ENCODE peak calls at places on chromosomes 3 and 15, in six cellular contexts. B is GDM1; Y is sigmoid colon; M is NCI-H69; R is activated CD4-positive, alpha-beta T cell treated with anti-CD3 and anti-CD28 coated beads, Interleukin-2, amount 10 ng/mL, durations not matched to agents 7 days and 5 days; S is effector CD4-positive, alpha-beta T cell. A is an unnamed sample.

GRCh38 chr15:101391981-101392566 is 97.0 kb upstream of the SNRPA1 start:
- DNase-seq in B (no peak), Y (no peak), M (no peak), R (no peak), S (no peak), A (peak; percentile 35)

GRCh38 chr3:101938262-101938847 is 89.0 kb downstream of the NFKBIZ start:
- DNase-seq in B (no peak), Y (no peak), M (no peak), R (no peak), S (no peak), A (no peak)

GRCh38 chr15:71013446-71013845 is 101.8 kb upstream of the THSD4 start:
- DNase-seq in B (no peak), Y (no peak), M (no peak), R (no peak), S (no peak), A (no peak)

GRCh38 chr3:125212509-125213372 is at the start of gene SLC12A8:
- DNase-seq in B (no peak), Y (no peak), M (peak; percentile 18), R (no peak), S (no peak), A (no peak)

GRCh38 chr15:94174399-94174802 is 57.0 kb upstream of the MCTP2 start:
- DNase-seq in B (peak; percentile 60), Y (no peak), M (no peak), R (no peak), S (no peak), A (no peak)

GRCh38 chr3:58874795-58875194 is 175.0 kb downstream of the CFAP20DC start:
- DNase-seq in B (no peak), Y (no peak), M (no peak), R (no peak), S (no peak), A (no peak)

GRCh38 chr3:95028688-95029087 is 965.8 kb downstream of the NSUN3 start:
- DNase-seq in B (no peak), Y (no peak), M (peak; percentile 74), R (no peak), S (no peak), A (no peak)

GRCh38 chr3:11534011-11534782 is 109.5 kb downstream of the VGLL4 start:
- DNase-seq in B (no peak), Y (peak; percentile 56), M (peak; percentile 53), R (no peak), S (no peak), A (peak; percentile 71)

GRCh38 chr15:69311319-69311721 is 12.6 kb downstream of the PAQR5 start:
- DNase-seq in B (no peak), Y (no peak), M (no peak), R (no peak), S (no peak), A (peak; percentile 23)

GRCh38 chr3:153835540-153835939 is 285.6 kb upstream of the ARHGEF26 start:
- DNase-seq in B (no peak), Y (no peak), M (peak; percentile 18), R (no peak), S (no peak), A (no peak)

GRCh38 chr3:58321791-58322190 is 10.9 kb upstream of the PXK start:
- DNase-seq in B (no peak), Y (peak; percentile 18), M (no peak), R (no peak), S (no peak), A (no peak)

GRCh38 chr3:66066963-66067617 is 28.4 kb upstream of the MAGI1 start:
- DNase-seq in B (no peak), Y (no peak), M (no peak), R (no peak), S (no peak), A (no peak)

GRCh38 chr15:58546635-58547627 is 115.1 kb downstream of the LIPC start:
- DNase-seq in B (no peak), Y (no peak), M (peak; percentile 44), R (no peak), S (no peak), A (peak; percentile 91)

GRCh38 chr3:57803647-57804081 is 47.6 kb downstream of the SLMAP start:
- DNase-seq in B (no peak), Y (no peak), M (peak; percentile 24), R (peak; percentile 7), S (no peak), A (no peak)

GRCh38 chr15:23857028-23857641 is 170.0 kb upstream of the NDN start:
- DNase-seq in B (peak; percentile 4), Y (no peak), M (peak; percentile 44), R (no peak), S (no peak), A (no peak)

GRCh38 chr3:29642393-29643033 is 361.6 kb downstream of the RBMS3 start:
- DNase-seq in B (no peak), Y (no peak), M (no peak), R (no peak), S (no peak), A (no peak)

GRCh38 chr3:24199775-24200247 is 254.7 kb downstream of the NR1D2 start:
- DNase-seq in B (no peak), Y (no peak), M (no peak), R (no peak), S (no peak), A (no peak)

GRCh38 chr15:65952425-65953053 is 83.2 kb downstream of the RAB11A start:
- DNase-seq in B (no peak), Y (no peak), M (no peak), R (no peak), S (no peak), A (no peak)

GRCh38 chr3:79367066-79367465 is 400.7 kb downstream of the ROBO1 start:
- DNase-seq in B (no peak), Y (no peak), M (peak; percentile 55), R (no peak), S (no peak), A (no peak)

A was measured in posterior vena cava.